ENCODE peak calls at places on chromosome 2, in eight cellular contexts. One of them, this sample, is unnamed.

GRCh38 chr2:23381084-23381483 is 3.9 kb upstream of the KLHL29 start:
- DNase-seq in OCI-LY7: peak
- DNase-seq in ovary: no peak
- DNase-seq in chondrocyte: no peak
- DNase-seq in PC-3: peak
- DNase-seq in astrocyte of the spinal cord: peak
- DNase-seq in AG10803: peak
- DNase-seq in GM13977: no peak
- DNase-seq in this sample: peak

GRCh38 chr2:16209799-16210198 is 269.4 kb downstream of the MYCN start:
- DNase-seq in OCI-LY7: no peak
- DNase-seq in ovary: no peak
- DNase-seq in chondrocyte: no peak
- DNase-seq in PC-3: no peak
- DNase-seq in astrocyte of the spinal cord: no peak
- DNase-seq in AG10803: no peak
- DNase-seq in GM13977: no peak
- DNase-seq in this sample: no peak

GRCh38 chr2:20531633-20532262 is 84.9 kb downstream of the RHOB start:
- DNase-seq in OCI-LY7: no peak
- DNase-seq in ovary: no peak
- DNase-seq in chondrocyte: no peak
- DNase-seq in PC-3: no peak
- DNase-seq in astrocyte of the spinal cord: no peak
- DNase-seq in AG10803: no peak
- DNase-seq in GM13977: no peak
- DNase-seq in this sample: no peak

GRCh38 chr2:42973771-42974170 is 181.4 kb upstream of the HAAO start:
- DNase-seq in OCI-LY7: no peak
- DNase-seq in ovary: peak
- DNase-seq in chondrocyte: peak
- DNase-seq in PC-3: no peak
- DNase-seq in astrocyte of the spinal cord: no peak
- DNase-seq in AG10803: no peak
- DNase-seq in GM13977: no peak
- DNase-seq in this sample: no peak

GRCh38 chr2:159243521-159243920 is 43.0 kb downstream of the WDSUB1 start:
- DNase-seq in OCI-LY7: no peak
- DNase-seq in ovary: no peak
- DNase-seq in chondrocyte: no peak
- DNase-seq in PC-3: peak
- DNase-seq in astrocyte of the spinal cord: no peak
- DNase-seq in AG10803: no peak
- DNase-seq in GM13977: no peak
- DNase-seq in this sample: peak

GRCh38 chr2:72325592-72326422 is 178.1 kb upstream of the CYP26B1 start:
- DNase-seq in OCI-LY7: peak
- DNase-seq in ovary: peak
- DNase-seq in chondrocyte: no peak
- DNase-seq in PC-3: peak
- DNase-seq in astrocyte of the spinal cord: no peak
- DNase-seq in AG10803: no peak
- DNase-seq in GM13977: peak
- DNase-seq in this sample: peak

GRCh38 chr2:5690718-5691658 is 1.2 kb upstream of the SOX11 start:
- DNase-seq in OCI-LY7: no peak
- DNase-seq in ovary: no peak
- DNase-seq in chondrocyte: no peak
- DNase-seq in PC-3: no peak
- DNase-seq in astrocyte of the spinal cord: peak
- DNase-seq in AG10803: no peak
- DNase-seq in GM13977: no peak
- DNase-seq in this sample: no peak

GRCh38 chr2:101850450-101850849 is 141.3 kb upstream of the IL1R2 start:
- DNase-seq in OCI-LY7: no peak
- DNase-seq in ovary: no peak
- DNase-seq in chondrocyte: no peak
- DNase-seq in PC-3: no peak
- DNase-seq in astrocyte of the spinal cord: no peak
- DNase-seq in AG10803: no peak
- DNase-seq in GM13977: no peak
- DNase-seq in this sample: no peak

GRCh38 chr2:68018727-68019126 is 44.1 kb downstream of the C1D start:
- DNase-seq in OCI-LY7: no peak
- DNase-seq in ovary: no peak
- DNase-seq in chondrocyte: no peak
- DNase-seq in PC-3: peak
- DNase-seq in astrocyte of the spinal cord: no peak
- DNase-seq in AG10803: no peak
- DNase-seq in GM13977: no peak
- DNase-seq in this sample: no peak

GRCh38 chr2:201854841-201855240 is 48.5 kb downstream of the CDK15 start:
- DNase-seq in OCI-LY7: no peak
- DNase-seq in ovary: no peak
- DNase-seq in chondrocyte: no peak
- DNase-seq in PC-3: peak
- DNase-seq in astrocyte of the spinal cord: no peak
- DNase-seq in AG10803: peak
- DNase-seq in GM13977: no peak
- DNase-seq in this sample: no peak

GRCh38 chr2:231200805-231201474 is 2.5 kb downstream of the ARMC9 start:
- DNase-seq in OCI-LY7: no peak
- DNase-seq in ovary: no peak
- DNase-seq in chondrocyte: no peak
- DNase-seq in PC-3: peak
- DNase-seq in astrocyte of the spinal cord: peak
- DNase-seq in AG10803: peak
- DNase-seq in GM13977: no peak
- DNase-seq in this sample: peak

GRCh38 chr2:232927041-232927792 is 57.2 kb downstream of the SNORC start:
- DNase-seq in OCI-LY7: no peak
- DNase-seq in ovary: no peak
- DNase-seq in chondrocyte: no peak
- DNase-seq in PC-3: peak
- DNase-seq in astrocyte of the spinal cord: no peak
- DNase-seq in AG10803: no peak
- DNase-seq in GM13977: peak
- DNase-seq in this sample: peak

DNA sequence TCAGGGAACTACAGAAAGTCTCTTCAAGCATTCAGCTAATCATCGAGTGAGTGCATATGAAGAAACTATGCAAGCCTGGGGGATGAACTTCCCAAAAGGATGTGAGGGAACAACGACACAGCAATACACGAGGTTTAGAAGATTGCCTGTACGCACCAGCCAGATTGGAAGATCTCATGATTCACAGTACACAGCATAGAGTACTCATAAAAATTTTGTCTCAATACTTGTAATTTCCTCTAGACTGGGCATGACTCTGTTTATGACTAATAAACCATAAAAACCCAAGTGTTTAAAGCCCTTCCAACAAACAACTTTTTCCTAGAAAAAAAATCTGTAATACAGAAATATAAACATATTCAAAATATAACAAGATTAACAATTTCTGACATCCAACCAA is 279.7 kb downstream of the KCNJ3 start:
- DNase-seq in OCI-LY7: no peak
- DNase-seq in ovary: no peak
- DNase-seq in chondrocyte: no peak
- DNase-seq in PC-3: peak
- DNase-seq in astrocyte of the spinal cord: no peak
- DNase-seq in AG10803: no peak
- DNase-seq in GM13977: no peak
- DNase-seq in this sample: no peak
- TF ChIP-seq CTCF in OCI-LY7: no peak
- TF ChIP-seq CTCF in ovary: no peak
- TF ChIP-seq CTCF in chondrocyte: no peak
- TF ChIP-seq CTCF in PC-3: no peak
- TF ChIP-seq CTCF in astrocyte of the spinal cord: no peak
- TF ChIP-seq CTCF in AG10803: no peak
- TF ChIP-seq CTCF in GM13977: no peak
- TF ChIP-seq CTCF in this sample: no peak

GRCh38 chr2:154452906-154453493 is 245.5 kb upstream of the KCNJ3 start:
- DNase-seq in OCI-LY7: peak
- DNase-seq in ovary: no peak
- DNase-seq in chondrocyte: no peak
- DNase-seq in PC-3: peak
- DNase-seq in astrocyte of the spinal cord: peak
- DNase-seq in AG10803: peak
- DNase-seq in GM13977: peak
- DNase-seq in this sample: peak
- TF ChIP-seq CTCF in OCI-LY7: peak
- TF ChIP-seq CTCF in ovary: no peak
- TF ChIP-seq CTCF in chondrocyte: peak
- TF ChIP-seq CTCF in PC-3: peak
- TF ChIP-seq CTCF in astrocyte of the spinal cord: peak
- TF ChIP-seq CTCF in AG10803: peak
- TF ChIP-seq CTCF in GM13977: peak
- TF ChIP-seq CTCF in this sample: peak

GRCh38 chr2:156541229-156541628 is 105.0 kb downstream of the GPD2 start:
- DNase-seq in OCI-LY7: no peak
- DNase-seq in ovary: no peak
- DNase-seq in chondrocyte: no peak
- DNase-seq in PC-3: no peak
- DNase-seq in astrocyte of the spinal cord: no peak
- DNase-seq in AG10803: no peak
- DNase-seq in GM13977: no peak
- DNase-seq in this sample: no peak
- TF ChIP-seq CTCF in OCI-LY7: no peak
- TF ChIP-seq CTCF in ovary: no peak
- TF ChIP-seq CTCF in chondrocyte: no peak
- TF ChIP-seq CTCF in PC-3: no peak
- TF ChIP-seq CTCF in astrocyte of the spinal cord: no peak
- TF ChIP-seq CTCF in AG10803: no peak
- TF ChIP-seq CTCF in GM13977: no peak
- TF ChIP-seq CTCF in this sample: no peak

DNA sequence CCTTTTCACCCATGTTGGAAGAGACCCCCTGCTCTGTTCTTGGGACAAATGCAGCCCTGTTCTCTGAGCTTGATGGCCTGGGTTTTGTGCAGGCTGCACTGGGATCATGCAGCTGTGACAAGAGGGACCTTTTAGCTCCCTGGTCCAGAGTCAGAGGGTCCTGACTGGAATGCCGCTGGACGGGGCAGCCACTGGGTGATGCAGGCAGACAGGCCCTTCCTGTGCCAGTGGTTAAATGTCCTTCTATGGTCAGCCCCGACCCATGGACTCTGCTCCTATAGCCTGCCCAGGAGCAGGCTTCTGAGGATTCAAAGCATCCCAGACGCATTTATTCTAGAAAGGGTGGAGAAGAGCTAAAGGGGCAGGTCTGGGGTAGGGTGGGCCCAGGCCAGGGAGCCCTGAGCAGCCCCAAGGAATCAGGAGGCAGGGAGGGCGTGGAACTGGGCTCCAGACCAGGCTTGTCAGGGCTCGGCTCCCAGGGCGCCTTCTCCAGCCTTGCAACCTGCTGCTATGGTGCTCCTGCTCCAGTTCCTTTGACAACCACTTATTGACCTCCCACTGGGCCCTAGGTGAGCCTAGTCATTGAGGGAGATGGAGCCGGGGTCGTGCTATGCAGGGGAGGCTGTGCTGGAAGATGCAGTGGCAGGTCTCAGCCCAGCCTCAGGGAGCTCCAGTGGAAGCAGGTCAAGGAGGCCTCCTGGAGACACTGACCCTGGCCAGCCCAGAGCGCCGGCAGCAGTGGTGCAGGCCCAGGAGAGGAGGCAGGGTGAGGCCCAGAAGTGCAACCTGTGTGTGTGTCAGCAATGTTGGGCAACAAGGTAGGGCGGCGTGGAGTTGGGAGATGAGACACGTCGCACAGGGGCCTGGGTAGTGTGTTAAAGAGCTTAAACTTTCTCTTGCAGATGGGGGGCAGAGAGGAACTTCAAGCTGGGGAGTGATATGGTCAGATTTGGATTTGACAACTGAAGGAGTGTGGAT is 278.1 kb upstream of the HS6ST1 start:
- DNase-seq in OCI-LY7: no peak
- DNase-seq in ovary: no peak
- DNase-seq in chondrocyte: peak
- DNase-seq in PC-3: no peak
- DNase-seq in astrocyte of the spinal cord: no peak
- DNase-seq in AG10803: no peak
- DNase-seq in GM13977: no peak
- DNase-seq in this sample: no peak
- TF ChIP-seq CTCF in OCI-LY7: no peak
- TF ChIP-seq CTCF in ovary: no peak
- TF ChIP-seq CTCF in chondrocyte: no peak
- TF ChIP-seq CTCF in PC-3: no peak
- TF ChIP-seq CTCF in astrocyte of the spinal cord: no peak
- TF ChIP-seq CTCF in AG10803: no peak
- TF ChIP-seq CTCF in GM13977: no peak
- TF ChIP-seq CTCF in this sample: no peak

DNA sequence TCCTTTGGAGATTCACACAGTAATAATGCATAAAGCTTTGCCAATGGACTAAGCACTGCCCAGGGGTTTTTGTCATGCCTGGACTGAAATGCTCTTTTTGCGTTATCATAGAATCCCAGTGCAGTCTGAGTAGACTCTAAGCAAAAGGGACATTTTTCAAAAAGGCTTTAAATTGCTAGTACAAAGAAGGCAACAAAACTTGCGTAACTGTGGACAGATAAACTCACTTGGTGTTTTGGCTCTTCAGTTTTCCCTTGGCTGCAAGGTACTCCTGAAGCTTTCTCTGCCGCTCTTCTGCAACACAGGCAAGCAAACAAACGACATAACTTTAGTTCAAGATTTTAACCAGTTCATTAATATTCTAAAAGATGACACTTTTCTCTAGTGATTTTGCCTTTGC is 2.1 kb downstream of the CKAP2L start:
- DNase-seq in OCI-LY7: no peak
- DNase-seq in ovary: no peak
- DNase-seq in chondrocyte: no peak
- DNase-seq in PC-3: no peak
- DNase-seq in astrocyte of the spinal cord: no peak
- DNase-seq in AG10803: no peak
- DNase-seq in GM13977: no peak
- DNase-seq in this sample: no peak
- TF ChIP-seq CTCF in OCI-LY7: no peak
- TF ChIP-seq CTCF in ovary: no peak
- TF ChIP-seq CTCF in chondrocyte: no peak
- TF ChIP-seq CTCF in PC-3: no peak
- TF ChIP-seq CTCF in astrocyte of the spinal cord: no peak
- TF ChIP-seq CTCF in AG10803: no peak
- TF ChIP-seq CTCF in GM13977: no peak
- TF ChIP-seq CTCF in this sample: no peak

DNA sequence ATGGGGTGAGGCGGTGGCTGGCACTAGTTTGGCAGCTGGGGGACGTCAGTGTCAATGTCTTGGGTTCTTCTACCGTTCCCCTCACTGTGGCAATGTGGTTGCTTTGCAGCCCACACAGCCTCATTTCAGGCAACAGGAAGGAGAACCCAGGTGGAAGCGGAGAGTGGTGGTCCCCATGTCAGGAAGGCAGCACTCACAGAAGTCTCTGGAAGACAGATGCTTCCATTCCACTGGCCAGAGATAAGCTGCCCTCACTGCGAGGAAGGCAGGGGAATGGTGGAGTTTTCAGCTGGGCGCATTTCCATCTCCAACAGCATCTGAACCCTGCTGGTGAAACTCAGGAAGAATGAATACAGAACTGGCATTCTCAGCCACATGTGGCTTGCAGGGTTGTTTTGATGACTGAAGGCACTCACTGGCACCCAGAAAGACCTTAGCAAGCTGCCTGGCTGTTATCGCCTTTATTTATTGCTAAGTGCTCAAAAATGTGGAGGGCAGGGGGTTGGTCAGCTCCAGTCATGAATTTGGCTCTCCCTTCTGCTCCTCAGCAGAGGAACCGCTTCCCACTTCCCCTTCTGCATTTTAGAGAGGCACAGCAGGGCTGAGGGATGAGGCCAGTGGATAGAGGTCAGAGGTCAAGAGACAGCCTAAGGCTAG is 19.4 kb downstream of the KCNIP3 start:
- DNase-seq in OCI-LY7: no peak
- DNase-seq in ovary: no peak
- DNase-seq in chondrocyte: no peak
- DNase-seq in PC-3: peak
- DNase-seq in astrocyte of the spinal cord: peak
- DNase-seq in AG10803: peak
- DNase-seq in GM13977: no peak
- DNase-seq in this sample: peak
- TF ChIP-seq CTCF in OCI-LY7: no peak
- TF ChIP-seq CTCF in ovary: no peak
- TF ChIP-seq CTCF in chondrocyte: peak
- TF ChIP-seq CTCF in PC-3: no peak
- TF ChIP-seq CTCF in astrocyte of the spinal cord: peak
- TF ChIP-seq CTCF in AG10803: peak
- TF ChIP-seq CTCF in GM13977: no peak
- TF ChIP-seq CTCF in this sample: no peak

This sample was measured in MCF 10A.